ENCODE peak calls at places on chromosomes 16 and 17, in nine cellular contexts. Y is endodermal cell; T is effector memory CD4-positive, alpha-beta T cell; E is heart right ventricle; F is CD8-positive, alpha-beta memory T cell; B is BJ; H is breast epithelium; W is MM.1S; G is OCI-LY7. O is an unnamed sample.

GRCh38 chr16:188674-189073 is 8.4 kb downstream of the HBQ1 start:
- DNase-seq in Y (no peak), T (no peak), E (no peak), F (no peak), B (no peak), H (no peak), W (no peak), G (peak; percentile 61), O (no peak)

GRCh38 chr17:57407287-57408063 is 151.2 kb downstream of the MSI2 start:
- DNase-seq in Y (no peak), T (no peak), E (no peak), F (no peak), B (no peak), H (peak; percentile 29), W (no peak), G (no peak), O (no peak)

GRCh38 chr17:17183744-17184143 is 22.4 kb downstream of the PLD6 start:
- DNase-seq in Y (no peak), T (no peak), E (no peak), F (no peak), B (no peak), H (no peak), W (no peak), G (no peak), O (no peak)

GRCh38 chr17:74337834-74338500 is 11.9 kb downstream of the KIF19 start:
- DNase-seq in Y (no peak), T (no peak), E (no peak), F (no peak), B (no peak), H (no peak), W (no peak), G (no peak), O (no peak)

GRCh38 chr16:56246051-56246817 is 54.9 kb downstream of the GNAO1 start:
- DNase-seq in Y (no peak), T (no peak), E (no peak), F (no peak), B (peak; percentile 55), H (peak; percentile 55), W (no peak), G (no peak), O (peak; percentile 37)

GRCh38 chr17:31583795-31584340 is 192.4 kb downstream of the RAB11FIP4 start:
- DNase-seq in Y (no peak), T (no peak), E (no peak), F (no peak), B (no peak), H (no peak), W (no peak), G (no peak), O (no peak)

GRCh38 chr17:20045476-20045875 is 36.3 kb downstream of the SPECC1 start:
- DNase-seq in Y (no peak), T (no peak), E (no peak), F (no peak), B (no peak), H (no peak), W (peak; percentile 50), G (no peak), O (no peak)

GRCh38 chr17:69500911-69501429 is 86.5 kb downstream of the MAP2K6 start:
- DNase-seq in Y (no peak), T (no peak), E (no peak), F (no peak), B (no peak), H (no peak), W (no peak), G (no peak), O (no peak)

GRCh38 chr17:18958611-18959010 is 6.6 kb downstream of the SLC5A10 start:
- DNase-seq in Y (peak; percentile 49), T (no peak), E (no peak), F (no peak), B (no peak), H (no peak), W (no peak), G (no peak), O (no peak)

GRCh38 chr17:16013943-16014407 is 14.4 kb downstream of the TTC19 start:
- DNase-seq in Y (no peak), T (no peak), E (no peak), F (no peak), B (peak; percentile 22), H (no peak), W (no peak), G (no peak), O (peak; percentile 16)

GRCh38 chr16:4682616-4683254 is 10.6 kb upstream of the NUDT16L1 start:
- DNase-seq in Y (peak; percentile 93), T (no peak), E (peak; percentile 18), F (no peak), B (no peak), H (no peak), W (no peak), G (no peak), O (no peak)

GRCh38 chr17:73155410-73156165 is 9.2 kb upstream of the SSTR2 start:
- DNase-seq in Y (peak; percentile 75), T (no peak), E (no peak), F (no peak), B (no peak), H (no peak), W (no peak), G (no peak), O (no peak)

GRCh38 chr16:27780468-27781194 is 230.7 kb downstream of the KATNIP start:
- DNase-seq in Y (no peak), T (no peak), E (no peak), F (no peak), B (no peak), H (no peak), W (no peak), G (no peak), O (no peak)
- H3K4me3 ChIP-seq in Y (no peak overlapping the region), T (no peak overlapping the region), E (no peak overlapping the region), F (no peak overlapping the region), B (no peak overlapping the region), H (no peak overlapping the region), W (no peak overlapping the region), G (no peak overlapping the region), O (no peak overlapping the region)

GRCh38 chr17:6381526-6382135 is 53.3 kb downstream of the AIPL1 start:
- DNase-seq in Y (peak; percentile 35), T (no peak), E (no peak), F (no peak), B (no peak), H (no peak), W (no peak), G (no peak), O (no peak)
- H3K4me3 ChIP-seq in Y (no peak overlapping the region), T (no peak overlapping the region), E (no peak overlapping the region), F (no peak overlapping the region), B (no peak overlapping the region), H (no peak overlapping the region), W (no peak overlapping the region), G (no peak overlapping the region), O (no peak overlapping the region)

GRCh38 chr17:48590603-48591161 is 641 bp upstream of the HOXB3 start:
- DNase-seq in Y (no peak), T (no peak), E (no peak), F (no peak), B (no peak), H (no peak), W (no peak), G (no peak), O (no peak)

GRCh38 chr17:48592097-48592496 is 1.5 kb downstream of the HOXB5 start:
- DNase-seq in Y (peak; percentile 68), T (no peak), E (no peak), F (peak; percentile 39), B (no peak), H (no peak), W (no peak), G (no peak), O (no peak)

GRCh38 chr17:48589831-48590602 is at the start of gene HOXB3:
- DNase-seq in Y (peak; percentile 65), T (no peak), E (no peak), F (no peak), B (no peak), H (no peak), W (no peak), G (no peak), O (no peak)

GRCh38 chr17:48592592-48592991 is 987 bp downstream of the HOXB5 start:
- DNase-seq in Y (peak; percentile 66), T (no peak), E (no peak), F (peak; percentile 48), B (no peak), H (no peak), W (no peak), G (no peak), O (no peak)

GRCh38 chr17:48591435-48592077 is 1.5 kb upstream of the HOXB3 start:
- DNase-seq in Y (no peak), T (no peak), E (no peak), F (peak; percentile 8), B (no peak), H (no peak), W (no peak), G (no peak), O (no peak)
- H3K4me3 ChIP-seq in Y (no peak overlapping the region), T (no peak overlapping the region), E (no peak overlapping the region), F (no peak overlapping the region), B (no peak overlapping the region), H (peak overlapping the region; percentile 43), W (no peak overlapping the region), G (no peak overlapping the region), O (peak overlapping the region; percentile 74)

GRCh38 chr17:47956818-47957590 is 679 bp downstream of the PRR15L start:
- DNase-seq in Y (no peak), T (no peak), E (no peak), F (peak; percentile 19), B (no peak), H (no peak), W (no peak), G (no peak), O (no peak)

GRCh38 chr17:47961406-47961805 is 3.7 kb upstream of the PRR15L start:
- DNase-seq in Y (peak; percentile 39), T (no peak), E (no peak), F (no peak), B (no peak), H (no peak), W (no peak), G (no peak), O (no peak)

GRCh38 chr17:47955497-47956461 is 1.9 kb downstream of the PRR15L start:
- DNase-seq in Y (no peak), T (no peak), E (no peak), F (peak; percentile 27), B (no peak), H (peak; percentile 81), W (no peak), G (no peak), O (no peak)

GRCh38 chr17:47959825-47960655 is 2.4 kb upstream of the PRR15L start:
- DNase-seq in Y (peak; percentile 45), T (no peak), E (no peak), F (no peak), B (no peak), H (no peak), W (no peak), G (no peak), O (no peak)

DNA sequence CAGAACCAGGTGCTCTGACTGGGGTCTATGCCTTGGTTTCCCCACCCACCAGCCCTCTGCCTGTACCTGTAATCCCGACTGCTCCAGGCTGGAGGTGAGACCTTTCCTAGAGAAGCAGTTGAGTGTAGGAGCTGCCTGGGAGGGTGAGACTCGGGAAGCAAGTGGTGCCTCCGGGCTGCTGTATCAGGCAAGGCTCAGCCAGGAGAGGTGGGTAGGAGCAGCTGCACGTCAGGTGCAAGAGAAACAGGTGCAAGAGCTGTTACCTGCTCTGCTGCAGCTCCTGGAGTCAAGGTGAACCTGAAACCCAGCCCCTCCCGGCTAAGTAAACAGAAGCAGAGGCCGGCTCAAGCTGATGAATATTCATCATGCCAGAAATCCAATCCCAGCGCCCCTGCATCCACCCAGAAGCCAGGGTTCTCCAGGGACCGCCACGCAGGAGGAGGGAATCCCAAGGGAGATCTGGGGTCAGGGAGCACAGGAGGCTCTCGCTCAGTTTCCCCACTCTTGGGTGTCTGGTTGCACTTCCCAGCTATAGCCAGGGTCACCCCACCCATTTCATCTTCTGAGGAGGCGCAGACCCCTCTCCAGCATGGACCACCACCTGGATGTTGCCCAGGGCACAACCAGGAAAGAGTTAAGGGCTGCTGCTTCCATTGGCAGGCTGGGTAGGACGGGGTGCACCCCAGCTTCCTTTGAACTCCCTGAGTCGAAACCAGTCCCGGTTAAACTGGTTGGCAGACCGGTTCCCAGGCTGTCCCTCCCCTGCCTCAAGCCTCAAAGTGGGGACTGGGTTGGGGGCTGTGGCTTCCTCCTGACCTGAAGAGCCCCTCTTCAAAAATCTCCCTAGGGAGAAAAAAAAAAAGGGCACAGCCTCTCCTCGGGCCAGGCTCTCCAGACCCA is at the start of gene PRR15L:
- DNase-seq in Y (peak; percentile 80), T (no peak), E (no peak), F (peak; percentile 35), B (no peak), H (peak; percentile 71), W (peak; percentile 73), G (no peak), O (no peak)
- H3K4me3 ChIP-seq in Y (no peak within 1 kb of the TSS), T (no peak within 1 kb of the TSS), E (no peak within 1 kb of the TSS), F (no peak within 1 kb of the TSS), B (no peak within 1 kb of the TSS), H (no peak within 1 kb of the TSS), W (peak within 1 kb of the TSS; percentile 7), G (no peak within 1 kb of the TSS), O (peak within 1 kb of the TSS; percentile 44)

O was measured in epithelial cell of proximal tubule.